ENCODE peak calls at places on chromosomes 1 and 21, in four cellular contexts. S is T follicular helper cell, B is retina, Y is Calu3. Z is an unnamed sample.

GRCh38 chr1:12851779-12852178 is 3.3 kb upstream of the HNRNPCL1 start:
- DNase-seq in S (no peak), B (no peak), Y (no peak), Z (no peak)

GRCh38 chr1:10658396-10659066 is 137.9 kb downstream of the CASZ1 start:
- DNase-seq in S (no peak), Y (no peak), B (no peak), Z (no peak)

GRCh38 chr1:150560576-150560975 is 11.4 kb downstream of the ADAMTSL4 start:
- DNase-seq in Y (no peak), B (no peak), S (no peak), Z (no peak)

GRCh38 chr1:33455537-33456301 is 16.7 kb upstream of the ZSCAN20 start:
- DNase-seq in S (peak), B (peak), Y (peak), Z (peak)

GRCh38 chr1:218880484-218881060 is 293.1 kb upstream of the LYPLAL1 start:
- DNase-seq in S (no peak), B (no peak), Y (no peak), Z (no peak)

GRCh38 chr1:151024540-151025146 is 11.7 kb upstream of the BNIPL start:
- DNase-seq in Y (peak), B (peak), S (peak), Z (peak)

GRCh38 chr1:202205523-202206190 is 12.1 kb downstream of the LGR6 start:
- DNase-seq in B (peak), S (no peak), Y (no peak), Z (no peak)

GRCh38 chr1:167617100-167617949 is 12.7 kb upstream of the RCSD1 start:
- DNase-seq in B (no peak), S (no peak), Y (no peak), Z (no peak)

GRCh38 chr1:230368363-230368762 is 57.8 kb downstream of the PGBD5 start:
- DNase-seq in S (no peak), B (no peak), Y (no peak), Z (no peak)

GRCh38 chr1:15476927-15477326 is 1.0 kb downstream of the CELA2B start:
- DNase-seq in Y (no peak), B (no peak), S (no peak), Z (no peak)

GRCh38 chr1:224489585-224490365 is 55.2 kb upstream of the WDR26 start:
- DNase-seq in B (no peak), S (no peak), Y (no peak), Z (no peak)

GRCh38 chr1:67892451-67893125 is 59.3 kb upstream of the GNG12 start:
- DNase-seq in S (no peak), Y (no peak), B (no peak), Z (no peak)

GRCh38 chr21:20023199-20023598 is 975.0 kb upstream of the NCAM2 start:
- DNase-seq in B (no peak), Y (no peak), S (no peak), Z (no peak)

GRCh38 chr1:64936958-64937357 is 29.4 kb downstream of the JAK1 start:
- DNase-seq in S (no peak), Y (no peak), B (no peak), Z (no peak)

GRCh38 chr21:18499761-18500376 is 96.3 kb upstream of the TMPRSS15 start:
- DNase-seq in B (no peak), S (no peak), Y (peak), Z (no peak)